ENCODE peak calls at places on chromosomes 3 and 15, in four cellular contexts. V is GM23248, G is endothelial cell of umbilical vein, J is H9. L is an unnamed sample.

GRCh38 chr3:84958495-84959469 is at the start of gene CADM2:
- DNase-seq in V (peak; percentile 91), G (peak; percentile 70), J (peak; percentile 97), L (no peak)

GRCh38 chr3:152359385-152360248 is 90.9 kb downstream of the MBNL1 start:
- DNase-seq in V (peak; percentile 54), G (no peak), J (no peak), L (no peak)

GRCh38 chr3:129226374-129226773 is 23.0 kb upstream of the COPG1 start:
- DNase-seq in V (peak; percentile 98), G (peak; percentile 92), J (no peak), L (no peak)

GRCh38 chr15:71577071-71577470 is 233.3 kb upstream of the NR2E3 start:
- DNase-seq in V (peak; percentile 50), G (no peak), J (no peak), L (no peak)

GRCh38 chr3:46930945-46931403 is 45.6 kb downstream of the CCDC12 start:
- DNase-seq in V (no peak), G (peak; percentile 66), J (no peak), L (no peak)

GRCh38 chr15:100338971-100339444 is 2.8 kb downstream of the ADAMTS17 start:
- DNase-seq in V (peak; percentile 69), G (peak; percentile 24), J (peak; percentile 78), L (peak; percentile 85)

GRCh38 chr3:126982125-126982521 is 792 bp upstream of the PLXNA1 start:
- DNase-seq in V (peak; percentile 58), G (no peak), J (peak; percentile 78), L (no peak)

GRCh38 chr3:73661262-73661661 is 36.5 kb upstream of the PDZRN3 start:
- DNase-seq in V (peak; percentile 91), G (no peak), J (no peak), L (no peak)

GRCh38 chr3:27114684-27115083 is 254.5 kb downstream of the NEK10 start:
- DNase-seq in V (peak; percentile 54), G (no peak), J (no peak), L (no peak)

GRCh38 chr3:189588061-189588817 is 43.0 kb upstream of the TP63 start:
- DNase-seq in V (peak; percentile 93), G (no peak), J (no peak), L (no peak)

GRCh38 chr3:47162695-47163022 is 1.3 kb downstream of the SETD2 start:
- DNase-seq in V (peak; percentile 54), G (no peak), J (no peak), L (no peak)

GRCh38 chr15:73631915-73632669 is 1.1 kb downstream of the NPTN start:
- DNase-seq in V (peak; percentile 69), G (peak; percentile 29), J (peak; percentile 45), L (peak; percentile 14)

GRCh38 chr3:135325096-135325495 is 530.0 kb downstream of the EPHB1 start:
- DNase-seq in V (no peak), G (no peak), J (no peak), L (no peak)

GRCh38 chr3:39639344-39640236 is 169.8 kb upstream of the MYRIP start:
- DNase-seq in V (peak; percentile 99), G (peak; percentile 95), J (peak; percentile 47), L (no peak)

GRCh38 chr3:22609139-22609538 is 594.0 kb upstream of the UBE2E2 start:
- DNase-seq in V (peak; percentile 41), G (no peak), J (no peak), L (no peak)

GRCh38 chr3:173826901-173827609 is 429.5 kb downstream of the NLGN1 start:
- DNase-seq in V (peak; percentile 49), G (no peak), J (no peak), L (no peak)

DNA sequence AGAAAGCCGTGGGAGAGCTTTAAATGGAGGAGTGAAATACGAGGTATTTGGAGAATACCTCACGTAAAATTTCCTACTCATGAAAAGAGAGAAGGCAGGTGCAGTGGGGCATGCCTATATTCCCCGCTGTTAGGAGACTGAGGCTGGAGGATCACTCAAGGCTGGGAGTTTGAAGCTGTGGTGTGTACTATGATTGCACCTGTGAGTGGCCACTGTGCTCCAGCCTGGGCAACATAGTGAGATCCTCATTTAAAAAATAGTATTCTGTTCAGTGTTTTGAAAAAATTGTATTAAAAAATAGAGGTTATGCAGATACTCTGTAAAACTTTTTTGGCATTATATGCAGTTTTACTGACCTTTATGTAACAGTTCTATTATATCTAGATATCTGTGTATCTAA is 20.0 kb downstream of the UBE2E1 start:
- DNase-seq in V (no peak), G (no peak), J (no peak), L (no peak)
- H4K20me1 ChIP-seq in V (peaks cover 3% of the 10 kb centered on the region), G (peaks cover 14% of the 10 kb centered on the region), J (no peaks in the 10 kb centered on the region), L (peaks cover 41% of the 10 kb centered on the region)

GRCh38 chr15:43799209-43799944 is 643 bp downstream of the SERINC4 start:
- DNase-seq in V (peak; percentile 6), G (no peak), J (peak; percentile 51), L (no peak)
- H3K4me1 ChIP-seq in V (peaks cover 48% of the 10 kb centered on the region), G (peaks cover 12% of the 10 kb centered on the region), J (peaks cover 9% of the 10 kb centered on the region), L (peaks cover 32% of the 10 kb centered on the region)

DNA sequence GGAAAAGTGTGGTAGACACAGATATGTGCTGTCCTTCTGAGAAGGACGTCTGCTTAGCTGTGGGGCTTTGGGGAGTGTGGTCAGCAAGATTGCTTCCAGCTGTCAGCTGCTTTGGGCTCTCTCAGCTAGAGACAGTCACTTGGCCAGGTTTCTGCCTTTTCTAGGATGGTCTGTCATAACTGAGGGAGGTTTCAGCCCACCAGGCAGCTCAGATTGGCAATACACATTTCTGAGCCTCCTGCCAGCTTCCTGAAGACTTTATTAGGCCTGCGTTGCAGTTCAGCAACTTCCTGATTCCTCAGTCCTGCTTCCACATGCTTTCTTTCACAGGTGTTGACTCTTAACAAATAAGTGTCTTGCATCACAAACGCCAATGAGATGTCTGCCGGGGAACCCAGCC is 286.5 kb downstream of the SQOR start:
- DNase-seq in V (no peak), G (peak; percentile 40), J (no peak), L (no peak)
- H2AFZ ChIP-seq in V (no peak overlapping the region), G (peak overlapping the region; percentile 42), J (no peak overlapping the region), L (no peak overlapping the region)

DNA sequence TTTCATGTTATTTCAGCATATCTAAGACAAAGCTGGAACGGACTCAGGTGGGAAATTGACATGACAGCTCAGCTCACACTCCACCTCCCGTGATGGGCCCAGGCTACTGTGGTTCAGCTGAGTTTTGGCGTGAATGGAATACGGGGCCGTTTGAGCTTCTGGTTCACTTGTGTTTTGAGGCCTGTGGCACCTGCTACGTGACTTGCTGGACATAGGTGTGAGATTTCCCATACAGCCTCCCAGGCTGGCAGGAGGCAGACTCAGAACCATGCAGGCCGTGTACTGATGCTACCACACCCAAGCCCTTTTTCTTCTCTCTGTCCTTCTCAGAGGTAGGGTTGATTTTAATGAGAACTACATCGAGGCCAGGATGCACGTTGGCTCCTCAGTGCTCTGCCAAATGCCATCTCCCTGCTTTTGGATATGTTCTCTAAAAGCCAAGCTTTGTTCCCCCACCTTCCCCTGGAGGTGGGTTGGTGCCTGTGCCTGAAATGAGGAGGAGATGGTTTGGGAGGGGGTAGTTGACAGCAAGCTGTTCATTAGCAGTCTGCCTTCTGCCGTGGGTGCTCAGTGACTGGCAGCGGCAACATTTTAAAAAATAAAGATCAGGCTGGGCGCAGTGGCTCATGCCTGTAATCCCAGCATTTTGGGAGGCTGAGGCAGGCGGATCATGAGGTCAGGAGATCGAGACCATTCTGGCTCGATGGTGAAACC is 48.7 kb downstream of the TRAK1 start:
- DNase-seq in V (no peak), G (no peak), J (no peak), L (no peak)
- H4K20me1 ChIP-seq in V (no peaks in the 10 kb centered on the region), G (no peaks in the 10 kb centered on the region), J (no peaks in the 10 kb centered on the region), L (no peaks in the 10 kb centered on the region)

GRCh38 chr3:37594873-37595783 is 266.6 kb upstream of the CTDSPL start:
- DNase-seq in V (no peak), G (no peak), J (no peak), L (no peak)

GRCh38 chr3:37591130-37591865 is 270.4 kb upstream of the CTDSPL start:
- DNase-seq in V (no peak), G (no peak), J (no peak), L (no peak)

GRCh38 chr3:37593796-37594195 is 267.9 kb upstream of the CTDSPL start:
- DNase-seq in V (no peak), G (no peak), J (no peak), L (no peak)

GRCh38 chr3:37590328-37591079 is 271.2 kb upstream of the CTDSPL start:
- DNase-seq in V (peak; percentile 17), G (no peak), J (no peak), L (no peak)

DNA sequence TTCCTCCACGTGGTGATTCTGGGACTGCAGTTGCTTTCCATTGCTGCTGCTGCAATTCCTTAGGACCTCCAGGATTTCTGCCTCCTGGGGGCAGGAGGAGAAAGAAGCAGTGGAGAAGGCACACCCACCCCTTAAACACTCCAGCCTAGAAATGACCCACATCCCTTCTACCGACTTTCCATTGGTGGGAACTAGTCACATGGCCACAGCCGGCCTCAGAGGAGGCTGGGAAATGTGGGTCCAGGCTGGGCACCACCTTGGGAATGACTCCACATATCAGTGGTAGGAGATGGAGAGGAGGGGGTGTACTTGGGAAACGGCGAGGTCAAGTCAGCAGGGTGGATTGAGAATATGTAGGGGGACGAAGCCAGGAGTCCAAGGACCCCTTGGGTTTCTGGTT is 269.4 kb upstream of the CTDSPL start:
- DNase-seq in V (no peak), G (no peak), J (no peak), L (no peak)
- H3K4me1 ChIP-seq in V (no peaks in the 10 kb centered on the region), G (no peaks in the 10 kb centered on the region), J (no peaks in the 10 kb centered on the region), L (no peaks in the 10 kb centered on the region)

GRCh38 chr3:45571969-45572368 is 22.6 kb upstream of the LIMD1 start:
- DNase-seq in V (no peak), G (no peak), J (no peak), L (no peak)

GRCh38 chr3:45571216-45571615 is 23.3 kb upstream of the LIMD1 start:
- DNase-seq in V (no peak), G (no peak), J (no peak), L (no peak)

GRCh38 chr3:45574067-45574494 is 20.5 kb upstream of the LIMD1 start:
- DNase-seq in V (no peak), G (no peak), J (no peak), L (no peak)

GRCh38 chr3:45573591-45573990 is 21.0 kb upstream of the LIMD1 start:
- DNase-seq in V (no peak), G (no peak), J (no peak), L (no peak)

DNA sequence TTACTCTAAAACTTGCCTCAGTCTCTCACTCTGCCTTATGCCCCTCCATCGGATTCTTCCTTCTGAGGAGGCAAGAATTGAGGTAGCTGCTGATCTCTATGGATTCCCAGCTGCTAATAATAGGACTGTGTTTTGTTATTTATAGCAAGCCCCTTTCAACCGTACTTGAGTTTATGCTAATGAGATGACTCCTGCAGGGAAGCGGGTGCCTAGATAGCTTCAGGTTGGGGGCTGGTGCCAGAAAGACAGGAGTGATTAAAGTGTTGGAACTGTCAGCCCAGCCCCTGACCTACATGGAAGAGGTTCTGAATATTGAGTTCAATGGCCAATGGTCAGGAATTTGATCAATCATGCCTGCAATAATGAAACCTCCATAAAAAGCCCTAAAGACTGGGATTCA is 21.8 kb upstream of the LIMD1 start:
- DNase-seq in V (no peak), G (no peak), J (peak; percentile 52), L (no peak)
- H2AFZ ChIP-seq in V (no peak overlapping the region), G (no peak overlapping the region), J (no peak overlapping the region), L (no peak overlapping the region)

GRCh38 chr15:31373970-31374369 is 47.3 kb downstream of the KLF13 start:
- DNase-seq in V (no peak), G (no peak), J (no peak), L (no peak)
- H4K20me1 ChIP-seq in V (no peaks in the 10 kb centered on the region), G (no peaks in the 10 kb centered on the region), J (no peaks in the 10 kb centered on the region), L (peaks cover 82% of the 10 kb centered on the region)

GRCh38 chr3:104584702-104585101 is 782.0 kb upstream of the ALCAM start:
- DNase-seq in V (no peak), G (no peak), J (no peak), L (no peak)

GRCh38 chr3:104586344-104586743 is 780.4 kb upstream of the ALCAM start:
- DNase-seq in V (no peak), G (no peak), J (no peak), L (no peak)

GRCh38 chr3:104588442-104588841 is 778.3 kb upstream of the ALCAM start:
- DNase-seq in V (no peak), G (no peak), J (no peak), L (no peak)
- H3K4me1 ChIP-seq in V (no peaks in the 10 kb centered on the region), G (no peaks in the 10 kb centered on the region), J (no peaks in the 10 kb centered on the region), L (no peaks in the 10 kb centered on the region)

L was measured in DND-41.